ENCODE peak calls at places on chromosomes 5 and 9, in five cellular contexts. One of them, this sample, is unnamed. For H3K4me1 and H3K36me3, the result is how much of the 10 kb centered on the place peaks cover.

GRCh38 chr9:8816361-8816760 is 1016.8 kb upstream of the DMAC1 start:
- DNase-seq in HCT116: no peak
- DNase-seq in neural progenitor cell: peak
- DNase-seq in body of pancreas: no peak
- DNase-seq in uterus: no peak
- DNase-seq in this sample: no peak

GRCh38 chr9:104808030-104808614 is 44.2 kb downstream of the NIPSNAP3B start:
- DNase-seq in HCT116: no peak
- DNase-seq in neural progenitor cell: peak
- DNase-seq in uterus: no peak
- DNase-seq in body of pancreas: peak
- DNase-seq in this sample: peak

GRCh38 chr9:84659273-84659672 is 10.3 kb upstream of the NTRK2 start:
- DNase-seq in HCT116: no peak
- DNase-seq in uterus: no peak
- DNase-seq in body of pancreas: no peak
- DNase-seq in neural progenitor cell: peak
- DNase-seq in this sample: no peak

GRCh38 chr5:93891491-93892480 is 150.4 kb upstream of the POU5F2 start:
- DNase-seq in body of pancreas: no peak
- DNase-seq in neural progenitor cell: peak
- DNase-seq in uterus: no peak
- DNase-seq in HCT116: no peak
- DNase-seq in this sample: no peak

GRCh38 chr9:81993656-81994055 is 5.1 kb downstream of the SPATA31D1 start:
- DNase-seq in uterus: no peak
- DNase-seq in neural progenitor cell: no peak
- DNase-seq in body of pancreas: no peak
- DNase-seq in HCT116: no peak
- DNase-seq in this sample: no peak

GRCh38 chr5:125214080-125214479 is 467.6 kb upstream of the ZNF608 start:
- DNase-seq in neural progenitor cell: no peak
- DNase-seq in HCT116: no peak
- DNase-seq in body of pancreas: no peak
- DNase-seq in uterus: no peak
- DNase-seq in this sample: no peak

GRCh38 chr9:82466616-82467251 is 478.2 kb downstream of the SPATA31D1 start:
- DNase-seq in body of pancreas: no peak
- DNase-seq in HCT116: no peak
- DNase-seq in uterus: no peak
- DNase-seq in neural progenitor cell: peak
- DNase-seq in this sample: peak

GRCh38 chr9:90961375-90961774 is 159.8 kb downstream of the SYK start:
- DNase-seq in neural progenitor cell: no peak
- DNase-seq in uterus: no peak
- DNase-seq in HCT116: no peak
- DNase-seq in body of pancreas: no peak
- DNase-seq in this sample: no peak

GRCh38 chr5:82749453-82749852 is 327.7 kb downstream of the TMEM167A start:
- DNase-seq in HCT116: no peak
- DNase-seq in uterus: no peak
- DNase-seq in body of pancreas: no peak
- DNase-seq in neural progenitor cell: no peak
- DNase-seq in this sample: peak

GRCh38 chr5:126881821-126882220 is 104.9 kb downstream of the LMNB1 start:
- DNase-seq in neural progenitor cell: no peak
- DNase-seq in uterus: no peak
- DNase-seq in body of pancreas: no peak
- DNase-seq in HCT116: no peak
- DNase-seq in this sample: no peak

GRCh38 chr9:116039893-116040292 is 113.7 kb upstream of the PAPPA start:
- DNase-seq in HCT116: no peak
- DNase-seq in uterus: no peak
- DNase-seq in neural progenitor cell: no peak
- DNase-seq in body of pancreas: no peak
- DNase-seq in this sample: no peak

GRCh38 chr9:110714314-110714713 is 45.7 kb downstream of the MUSK start:
- DNase-seq in neural progenitor cell: no peak
- DNase-seq in HCT116: no peak
- DNase-seq in body of pancreas: no peak
- DNase-seq in uterus: no peak
- DNase-seq in this sample: peak

GRCh38 chr5:180470966-180471582 is 23.1 kb upstream of the CNOT6 start:
- DNase-seq in HCT116: peak
- DNase-seq in body of pancreas: peak
- DNase-seq in uterus: peak
- DNase-seq in neural progenitor cell: peak
- DNase-seq in this sample: peak

GRCh38 chr9:86707932-86708510 is 239.3 kb downstream of the GAS1 start:
- DNase-seq in body of pancreas: no peak
- DNase-seq in HCT116: no peak
- DNase-seq in uterus: no peak
- DNase-seq in neural progenitor cell: no peak
- DNase-seq in this sample: peak

GRCh38 chr5:75006821-75007536 is 45.4 kb downstream of the GCNT4 start:
- DNase-seq in neural progenitor cell: no peak
- DNase-seq in body of pancreas: no peak
- DNase-seq in HCT116: no peak
- DNase-seq in uterus: no peak
- DNase-seq in this sample: no peak

GRCh38 chr5:9363026-9363793 is 182.7 kb downstream of the SEMA5A start:
- DNase-seq in HCT116: no peak
- DNase-seq in body of pancreas: no peak
- DNase-seq in neural progenitor cell: no peak
- DNase-seq in uterus: no peak
- DNase-seq in this sample: no peak

GRCh38 chr5:68010740-68011139 is 204.8 kb upstream of the PIK3R1 start:
- DNase-seq in neural progenitor cell: no peak
- DNase-seq in body of pancreas: no peak
- DNase-seq in HCT116: no peak
- DNase-seq in uterus: no peak
- DNase-seq in this sample: no peak

GRCh38 chr5:23367863-23368262 is 139.5 kb upstream of the PRDM9 start:
- DNase-seq in HCT116: no peak
- DNase-seq in neural progenitor cell: no peak
- DNase-seq in uterus: no peak
- DNase-seq in body of pancreas: no peak
- DNase-seq in this sample: peak

GRCh38 chr5:17185776-17186175 is 31.7 kb upstream of the BASP1 start:
- DNase-seq in HCT116: no peak
- DNase-seq in uterus: peak
- DNase-seq in body of pancreas: no peak
- DNase-seq in neural progenitor cell: no peak
- DNase-seq in this sample: no peak

GRCh38 chr5:7080501-7080900 is 315.4 kb upstream of the ADCY2 start:
- DNase-seq in uterus: no peak
- DNase-seq in HCT116: no peak
- DNase-seq in body of pancreas: no peak
- DNase-seq in neural progenitor cell: no peak
- DNase-seq in this sample: no peak

GRCh38 chr9:137064880-137065164 is 5.5 kb downstream of the SAPCD2 start:
- DNase-seq in body of pancreas: no peak
- DNase-seq in HCT116: no peak
- DNase-seq in neural progenitor cell: no peak
- DNase-seq in uterus: no peak
- DNase-seq in this sample: no peak

GRCh38 chr5:17326600-17327037 is 109.2 kb downstream of the BASP1 start:
- DNase-seq in uterus: peak
- DNase-seq in HCT116: no peak
- DNase-seq in neural progenitor cell: no peak
- DNase-seq in body of pancreas: no peak
- DNase-seq in this sample: no peak

GRCh38 chr5:112238473-112238872 is 180.6 kb downstream of the EPB41L4A start:
- DNase-seq in HCT116: no peak
- DNase-seq in uterus: no peak
- DNase-seq in body of pancreas: no peak
- DNase-seq in neural progenitor cell: peak
- DNase-seq in this sample: no peak

GRCh38 chr5:142551242-142552067 is 134.4 kb downstream of the FGF1 start:
- DNase-seq in neural progenitor cell: peak
- DNase-seq in uterus: no peak
- DNase-seq in body of pancreas: no peak
- DNase-seq in HCT116: no peak
- DNase-seq in this sample: peak

GRCh38 chr5:11046160-11046559 is 285.1 kb upstream of the DAP start:
- DNase-seq in HCT116: no peak
- DNase-seq in uterus: no peak
- DNase-seq in body of pancreas: no peak
- DNase-seq in neural progenitor cell: peak
- DNase-seq in this sample: no peak

GRCh38 chr9:125568616-125569015 is 138.4 kb downstream of the MAPKAP1 start:
- DNase-seq in HCT116: no peak
- DNase-seq in uterus: no peak
- DNase-seq in body of pancreas: no peak
- DNase-seq in neural progenitor cell: no peak
- DNase-seq in this sample: no peak

GRCh38 chr5:7425830-7426229 is 29.9 kb downstream of the ADCY2 start:
- DNase-seq in neural progenitor cell: no peak
- DNase-seq in body of pancreas: no peak
- DNase-seq in uterus: no peak
- DNase-seq in HCT116: no peak
- DNase-seq in this sample: no peak

GRCh38 chr5:58759745-58760144 is 176.9 kb downstream of the RAB3C start:
- DNase-seq in uterus: no peak
- DNase-seq in HCT116: no peak
- DNase-seq in body of pancreas: no peak
- DNase-seq in neural progenitor cell: no peak
- DNase-seq in this sample: no peak

GRCh38 chr9:136345281-136346156 is 18.0 kb downstream of the DNLZ start:
- DNase-seq in uterus: no peak
- DNase-seq in HCT116: no peak
- DNase-seq in body of pancreas: no peak
- DNase-seq in neural progenitor cell: peak
- DNase-seq in this sample: peak

GRCh38 chr5:60141119-60141518 is 247.6 kb upstream of the PDE4D start:
- DNase-seq in neural progenitor cell: no peak
- DNase-seq in body of pancreas: no peak
- DNase-seq in uterus: no peak
- DNase-seq in HCT116: no peak
- DNase-seq in this sample: no peak

GRCh38 chr5:178425621-178426068 is 164.5 kb downstream of the COL23A1 start:
- DNase-seq in uterus: no peak
- DNase-seq in HCT116: no peak
- DNase-seq in neural progenitor cell: no peak
- DNase-seq in body of pancreas: no peak
- DNase-seq in this sample: no peak

GRCh38 chr9:108297025-108297424 is 558.8 kb downstream of the ACTL7B start:
- DNase-seq in HCT116: no peak
- DNase-seq in uterus: peak
- DNase-seq in body of pancreas: no peak
- DNase-seq in neural progenitor cell: no peak
- DNase-seq in this sample: no peak

GRCh38 chr9:3863114-3863528 is 337.3 kb upstream of the RFX3 start:
- DNase-seq in uterus: no peak
- DNase-seq in neural progenitor cell: no peak
- DNase-seq in body of pancreas: no peak
- DNase-seq in HCT116: peak
- DNase-seq in this sample: no peak
- H3K4me1 ChIP-seq in uterus: under half
- H3K4me1 ChIP-seq in neural progenitor cell: under half
- H3K4me1 ChIP-seq in body of pancreas: under half
- H3K4me1 ChIP-seq in HCT116: under half
- H3K4me1 ChIP-seq in this sample: under half

DNA sequence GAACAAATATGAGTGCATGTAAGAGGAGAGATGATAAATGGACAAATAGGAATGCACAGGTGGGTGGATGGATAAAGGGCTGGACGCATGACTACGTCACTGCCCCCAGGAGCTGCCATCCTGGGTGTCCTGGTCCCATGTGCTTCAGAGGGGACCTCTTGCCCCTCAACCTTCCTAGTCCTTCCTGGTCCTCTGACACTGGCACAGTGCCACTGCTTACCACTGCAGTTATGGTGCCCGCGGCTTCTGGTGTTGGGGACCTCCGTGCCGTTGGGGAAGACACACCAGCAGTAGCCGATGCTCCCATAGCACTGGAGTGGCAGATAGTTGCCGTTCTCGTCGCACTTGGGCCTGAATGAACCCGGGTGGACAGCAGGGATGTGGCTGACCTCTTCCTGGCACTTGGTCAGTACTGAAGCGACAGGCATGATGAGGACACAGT is 9.8 kb downstream of the CD74 start:
- DNase-seq in HCT116: no peak
- DNase-seq in uterus: no peak
- DNase-seq in neural progenitor cell: no peak
- DNase-seq in body of pancreas: no peak
- DNase-seq in this sample: no peak
- H3K36me3 ChIP-seq in HCT116: under half
- H3K36me3 ChIP-seq in uterus: under half
- H3K36me3 ChIP-seq in neural progenitor cell: under half
- H3K36me3 ChIP-seq in body of pancreas: under half
- H3K36me3 ChIP-seq in this sample: under half

GRCh38 chr9:122159925-122160246 is 178 bp downstream of the MORN5 start:
- DNase-seq in body of pancreas: no peak
- DNase-seq in uterus: no peak
- DNase-seq in HCT116: no peak
- DNase-seq in neural progenitor cell: no peak
- DNase-seq in this sample: no peak

GRCh38 chr9:122162415-122162814 is 2.7 kb downstream of the MORN5 start:
- DNase-seq in neural progenitor cell: no peak
- DNase-seq in body of pancreas: no peak
- DNase-seq in uterus: no peak
- DNase-seq in HCT116: no peak
- DNase-seq in this sample: no peak

GRCh38 chr9:122159026-122159924 is at the start of the genes MORN5 and NDUFA8:
- DNase-seq in uterus: peak
- DNase-seq in neural progenitor cell: peak
- DNase-seq in body of pancreas: peak
- DNase-seq in HCT116: peak
- DNase-seq in this sample: peak

GRCh38 chr9:122158202-122158601 is 1.4 kb downstream of the NDUFA8 start:
- DNase-seq in body of pancreas: peak
- DNase-seq in uterus: no peak
- DNase-seq in neural progenitor cell: peak
- DNase-seq in HCT116: peak
- DNase-seq in this sample: peak
- H3K4me3 ChIP-seq in body of pancreas: no peak
- H3K4me3 ChIP-seq in uterus: no peak
- H3K4me3 ChIP-seq in neural progenitor cell: no peak
- H3K4me3 ChIP-seq in HCT116: no peak
- H3K4me3 ChIP-seq in this sample: no peak

DNA sequence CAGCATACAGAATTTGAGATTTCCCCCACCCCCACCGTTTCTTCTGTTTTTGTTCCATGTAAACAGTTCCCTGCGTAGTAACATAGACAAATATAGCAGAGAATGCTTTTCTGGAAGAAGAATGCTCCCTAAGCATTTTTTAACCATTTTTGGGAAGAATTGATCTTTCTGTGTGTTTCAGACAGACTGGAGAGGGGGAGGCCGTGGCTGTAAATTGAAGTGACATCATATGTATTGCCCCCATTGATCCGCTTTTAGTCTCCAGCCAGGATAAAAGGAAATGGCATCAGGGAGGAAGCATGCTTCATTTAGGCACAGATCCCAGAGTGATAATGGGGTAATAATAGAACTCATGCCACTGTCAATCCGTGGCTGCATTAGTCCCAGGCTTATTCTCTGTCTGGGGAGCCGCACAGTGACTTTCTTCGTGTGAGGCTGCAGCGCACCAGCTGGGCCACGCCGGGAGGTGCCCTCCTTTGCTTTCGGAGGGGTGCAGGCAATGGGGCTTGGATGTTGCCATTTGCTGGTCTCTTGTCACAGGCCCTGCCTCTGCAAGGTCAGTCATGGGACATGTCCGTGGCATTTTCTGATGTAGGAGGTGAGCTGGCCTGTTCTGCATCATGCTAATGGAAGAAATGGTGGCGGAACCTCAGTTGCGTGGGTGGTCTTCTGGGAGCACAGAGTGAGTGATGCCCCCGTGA is 261.5 kb downstream of the FANCC start:
- DNase-seq in neural progenitor cell: no peak
- DNase-seq in uterus: no peak
- DNase-seq in HCT116: no peak
- DNase-seq in body of pancreas: no peak
- DNase-seq in this sample: peak
- H3K4me1 ChIP-seq in neural progenitor cell: under half
- H3K4me1 ChIP-seq in uterus: under half
- H3K4me1 ChIP-seq in HCT116: under half
- H3K4me1 ChIP-seq in body of pancreas: half or more
- H3K4me1 ChIP-seq in this sample: half or more